ENCODE peak calls at places on chromosomes 6 and 20, in ten cellular contexts. O is IMR-90, J is ovary, G is Peyer's patch, W is adrenal gland, Y is A549, M is stomach, L is transverse colon, E is body of pancreas, V is tibial nerve. B is an unnamed sample.

GRCh38 chr20:6566821-6567220 is 200.7 kb upstream of the BMP2 start:
- DNase-seq in O (peak), J (no peak), G (no peak), W (no peak), Y (no peak), M (no peak), L (no peak), E (no peak), V (no peak), B (no peak)

GRCh38 chr6:154447929-154448328 is 62.6 kb downstream of the CNKSR3 start:
- DNase-seq in O (peak), J (no peak), G (no peak), W (no peak), Y (no peak), M (no peak), L (no peak), E (no peak), V (no peak), B (no peak)

GRCh38 chr20:44024820-44025580 is 110.3 kb downstream of the TOX2 start:
- DNase-seq in O (no peak), J (no peak), G (no peak), W (peak), Y (no peak), M (no peak), L (no peak), E (no peak), V (no peak), B (no peak)

GRCh38 chr6:156808287-156808686 is 31.1 kb downstream of the ARID1B start:
- DNase-seq in O (peak), J (no peak), G (no peak), W (no peak), Y (no peak), M (no peak), L (no peak), E (peak), V (no peak), B (no peak)

GRCh38 chr6:28643017-28643740 is 117.5 kb downstream of the GPX5 start:
- DNase-seq in O (peak), J (no peak), G (no peak), W (no peak), Y (peak), M (no peak), L (no peak), E (no peak), V (no peak), B (no peak)

GRCh38 chr6:143238306-143238705 is 177.6 kb downstream of the AIG1 start:
- DNase-seq in O (no peak), J (no peak), G (no peak), W (no peak), Y (no peak), M (no peak), L (no peak), E (no peak), V (no peak), B (no peak)

GRCh38 chr6:150670311-150670710 is 70.6 kb downstream of the PLEKHG1 start:
- DNase-seq in O (no peak), J (no peak), G (no peak), W (no peak), Y (no peak), M (no peak), L (no peak), E (no peak), V (no peak), B (no peak)

GRCh38 chr6:134060491-134061106 is 8.2 kb upstream of the SLC2A12 start:
- DNase-seq in O (peak), J (no peak), G (no peak), W (no peak), Y (peak), M (no peak), L (no peak), E (no peak), V (no peak), B (no peak)

GRCh38 chr20:55641497-55641896 is 363.8 kb downstream of the CBLN4 start:
- DNase-seq in O (no peak), J (no peak), G (no peak), W (no peak), Y (no peak), M (no peak), L (no peak), E (no peak), V (no peak), B (no peak)

GRCh38 chr6:35016417-35017221 is 124.5 kb downstream of the TCP11 start:
- DNase-seq in O (peak), J (peak), G (no peak), W (peak), Y (no peak), M (peak), L (no peak), E (peak), V (peak), B (no peak)

GRCh38 chr6:38501931-38502330 is 137.8 kb downstream of the BTBD9 start:
- DNase-seq in O (no peak), J (no peak), G (no peak), W (no peak), Y (no peak), M (no peak), L (no peak), E (no peak), V (no peak), B (no peak)

GRCh38 chr6:90135672-90136071 is 161.0 kb downstream of the BACH2 start:
- DNase-seq in O (peak), J (no peak), G (no peak), W (no peak), Y (peak), M (no peak), L (no peak), E (no peak), V (no peak), B (no peak)

GRCh38 chr6:105748737-105749161 is 337.4 kb upstream of the PRDM1 start:
- DNase-seq in O (peak), J (no peak), G (no peak), W (no peak), Y (peak), M (no peak), L (no peak), E (no peak), V (no peak), B (no peak)

GRCh38 chr20:48262955-48263354 is 477.7 kb upstream of the SULF2 start:
- DNase-seq in O (no peak), J (no peak), G (no peak), W (no peak), Y (no peak), M (no peak), L (no peak), E (no peak), V (no peak), B (no peak)

GRCh38 chr6:167119680-167120556 is 3.0 kb upstream of the CCR6 start:
- DNase-seq in O (no peak), J (no peak), G (peak), W (no peak), Y (no peak), M (peak), L (peak), E (no peak), V (no peak), B (no peak)

GRCh38 chr20:1338096-1338495 is 9.2 kb upstream of the SDCBP2 start:
- DNase-seq in O (no peak), J (no peak), G (no peak), W (peak), Y (no peak), M (no peak), L (no peak), E (no peak), V (no peak), B (no peak)

GRCh38 chr6:82570083-82570482 is 206.5 kb downstream of the TPBG start:
- DNase-seq in O (no peak), J (no peak), G (no peak), W (no peak), Y (no peak), M (no peak), L (no peak), E (no peak), V (no peak), B (no peak)

GRCh38 chr6:3230275-3231212 is 3.1 kb upstream of the TUBB2B start:
- DNase-seq in O (peak), J (no peak), G (no peak), W (no peak), Y (no peak), M (no peak), L (no peak), E (no peak), V (peak), B (no peak)

GRCh38 chr6:126176266-126176665 is 163.6 kb upstream of the CENPW start:
- DNase-seq in O (peak), J (no peak), G (no peak), W (no peak), Y (peak), M (no peak), L (no peak), E (no peak), V (no peak), B (no peak)

GRCh38 chr6:167056370-167056769 is 57.2 kb downstream of the CEP43 start:
- DNase-seq in O (no peak), J (no peak), G (no peak), W (no peak), Y (no peak), M (no peak), L (no peak), E (no peak), V (no peak), B (no peak)

GRCh38 chr20:16171180-16171579 is 402.1 kb downstream of the KIF16B start:
- DNase-seq in O (no peak), J (no peak), G (no peak), W (no peak), Y (no peak), M (no peak), L (no peak), E (no peak), V (no peak), B (no peak)

GRCh38 chr6:33018904-33019303 is 9.5 kb upstream of the HLA-DOA start:
- DNase-seq in O (peak), J (peak), G (peak), W (peak), Y (no peak), M (peak), L (peak), E (peak), V (peak), B (peak)
- TF ChIP-seq POLR2A in O (no peak), J (no peak), G (no peak), W (peak), Y (no peak), M (no peak), L (no peak), E (no peak), V (peak), B (no peak)

DNA sequence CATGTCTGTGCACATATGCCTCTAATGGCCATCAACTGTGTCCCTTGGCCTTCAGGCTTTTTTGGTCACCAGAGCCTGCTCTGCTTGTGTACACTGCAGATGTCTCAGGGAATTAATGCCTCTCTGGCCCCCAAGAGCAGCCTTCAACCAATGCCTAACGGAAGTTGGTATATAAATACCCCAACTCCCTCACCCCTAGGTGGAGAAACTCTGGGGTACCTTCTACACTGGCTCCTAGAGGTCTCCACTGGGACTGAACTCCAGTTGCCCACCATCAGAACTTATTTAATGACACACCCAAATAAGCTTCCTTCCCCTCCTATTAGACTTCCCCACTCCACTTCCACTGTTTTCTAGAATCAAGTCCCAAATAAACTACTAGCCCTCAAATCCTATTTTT is 43.1 kb downstream of the PRND start:
- DNase-seq in O (no peak), J (no peak), G (no peak), W (no peak), Y (no peak), M (no peak), L (no peak), E (no peak), V (no peak), B (no peak)
- TF ChIP-seq CTCF in O (no peak), J (no peak), G (no peak), W (no peak), Y (no peak), M (no peak), L (no peak), E (no peak), V (no peak), B (no peak)

GRCh38 chr6:25038300-25038699 is 102.5 kb upstream of the RIPOR2 start:
- DNase-seq in O (no peak), J (no peak), G (no peak), W (no peak), Y (no peak), M (no peak), L (no peak), E (no peak), V (no peak), B (no peak)

GRCh38 chr6:25038992-25039391 is 103.2 kb upstream of the RIPOR2 start:
- DNase-seq in O (no peak), J (no peak), G (no peak), W (no peak), Y (no peak), M (no peak), L (no peak), E (no peak), V (no peak), B (no peak)

GRCh38 chr6:25042984-25043725 is 107.4 kb upstream of the RIPOR2 start:
- DNase-seq in O (no peak), J (no peak), G (no peak), W (no peak), Y (no peak), M (no peak), L (no peak), E (no peak), V (no peak), B (no peak)

GRCh38 chr6:25042599-25042936 is 106.8 kb upstream of the RIPOR2 start:
- DNase-seq in O (no peak), J (no peak), G (peak), W (no peak), Y (no peak), M (no peak), L (no peak), E (no peak), V (no peak), B (no peak)

DNA sequence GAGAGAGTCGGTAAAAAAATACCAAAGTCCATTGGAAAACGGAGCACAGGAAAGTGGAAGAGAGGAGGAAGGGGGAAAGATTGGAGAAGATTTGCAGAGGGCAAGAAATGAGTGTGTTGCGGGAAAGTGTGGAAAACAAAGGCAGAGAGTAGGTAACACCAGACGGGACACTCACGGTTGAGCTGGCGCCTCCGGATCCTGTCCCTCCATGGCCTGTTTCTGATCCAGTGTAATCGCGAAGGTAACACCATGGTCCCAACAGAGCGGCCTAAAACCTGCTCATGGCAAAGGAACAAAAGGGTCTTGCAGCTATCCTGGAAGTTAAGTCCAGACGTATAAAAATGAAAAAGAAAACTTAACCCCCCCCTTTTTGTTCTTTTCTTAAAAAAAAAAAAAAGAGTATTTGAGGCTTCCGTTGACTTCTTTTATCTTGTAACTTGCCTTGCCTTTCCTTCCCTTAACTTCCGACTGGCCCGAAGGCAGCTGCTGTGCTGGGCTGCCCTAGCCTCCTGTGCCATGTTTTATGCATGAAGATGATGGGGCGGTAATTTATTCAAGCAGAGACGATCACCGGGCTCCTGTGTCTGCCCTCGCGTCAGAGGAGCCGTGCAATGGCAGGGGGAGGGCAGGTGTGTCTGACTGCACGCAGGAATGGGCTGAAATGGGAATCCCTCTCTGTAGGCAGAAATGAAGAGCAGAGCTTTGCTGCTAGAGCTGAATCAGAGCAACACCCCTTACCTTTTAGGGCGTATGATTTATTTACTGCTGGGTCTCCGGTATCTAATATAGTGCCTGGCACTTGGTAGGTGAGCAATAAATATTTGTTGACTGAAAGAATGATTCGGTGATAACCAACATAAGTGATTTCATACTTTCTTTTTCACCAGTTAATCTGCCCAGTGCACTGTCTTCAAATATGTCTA is 106.2 kb upstream of the RIPOR2 start:
- DNase-seq in O (no peak), J (no peak), G (peak), W (no peak), Y (no peak), M (no peak), L (peak), E (no peak), V (no peak), B (no peak)
- TF ChIP-seq POLR2A in O (no peak), J (no peak), G (no peak), W (no peak), Y (no peak), M (no peak), L (no peak), E (no peak), V (no peak), B (no peak)

DNA sequence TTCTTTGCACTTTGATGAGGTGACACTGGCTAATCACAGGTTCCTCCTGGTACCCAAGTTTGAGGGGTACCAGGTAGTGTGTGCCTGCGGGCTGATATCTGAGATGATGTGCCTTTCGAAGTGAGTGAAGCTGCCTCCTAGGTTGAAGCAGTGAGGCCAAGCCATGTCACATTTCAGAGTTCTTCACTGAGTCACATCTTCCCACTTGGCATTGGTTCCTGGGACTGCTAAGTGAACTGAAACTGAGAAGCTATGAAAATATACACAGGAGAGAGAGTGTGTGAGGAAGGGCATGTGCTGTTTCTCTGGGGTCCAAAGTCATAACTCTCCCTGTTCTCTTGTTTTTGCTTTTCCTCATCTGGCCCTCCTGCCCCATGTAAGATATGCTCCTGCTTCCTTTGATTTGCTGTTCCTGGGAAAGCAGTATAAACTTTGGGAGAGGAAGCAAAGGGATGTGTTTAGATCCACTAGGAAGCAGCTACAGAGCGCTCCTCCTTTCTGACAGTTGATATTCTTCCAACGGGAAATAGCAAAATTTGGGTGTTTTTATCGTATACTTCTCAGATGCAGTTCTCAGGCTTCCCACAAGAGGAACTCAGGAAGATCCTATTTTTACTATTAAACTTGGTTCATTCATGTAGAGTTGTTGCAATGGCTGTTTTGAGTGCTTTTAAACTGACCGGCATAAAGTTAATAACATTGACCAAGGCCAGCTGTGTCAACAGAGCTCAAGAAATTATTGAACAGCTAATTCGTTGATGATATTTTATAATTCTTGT is 153.7 kb downstream of the MOXD1 start:
- DNase-seq in O (peak), J (no peak), G (no peak), W (no peak), Y (no peak), M (no peak), L (no peak), E (no peak), V (no peak), B (no peak)
- TF ChIP-seq CTCF in O (no peak), J (no peak), G (no peak), W (no peak), Y (no peak), M (no peak), L (no peak), E (no peak), V (no peak), B (no peak)

GRCh38 chr6:152300517-152300916 is 336.6 kb downstream of the SYNE1 start:
- DNase-seq in O (no peak), J (no peak), G (no peak), W (no peak), Y (no peak), M (no peak), L (no peak), E (no peak), V (no peak), B (no peak)

GRCh38 chr6:152299336-152299735 is 337.8 kb downstream of the SYNE1 start:
- DNase-seq in O (no peak), J (no peak), G (no peak), W (no peak), Y (no peak), M (no peak), L (no peak), E (no peak), V (no peak), B (no peak)

GRCh38 chr6:152305672-152306071 is 331.5 kb downstream of the SYNE1 start:
- DNase-seq in O (peak), J (no peak), G (no peak), W (no peak), Y (no peak), M (no peak), L (no peak), E (no peak), V (no peak), B (no peak)

GRCh38 chr6:152301021-152301805 is 335.9 kb downstream of the SYNE1 start:
- DNase-seq in O (peak), J (no peak), G (no peak), W (no peak), Y (no peak), M (no peak), L (no peak), E (no peak), V (no peak), B (no peak)

DNA sequence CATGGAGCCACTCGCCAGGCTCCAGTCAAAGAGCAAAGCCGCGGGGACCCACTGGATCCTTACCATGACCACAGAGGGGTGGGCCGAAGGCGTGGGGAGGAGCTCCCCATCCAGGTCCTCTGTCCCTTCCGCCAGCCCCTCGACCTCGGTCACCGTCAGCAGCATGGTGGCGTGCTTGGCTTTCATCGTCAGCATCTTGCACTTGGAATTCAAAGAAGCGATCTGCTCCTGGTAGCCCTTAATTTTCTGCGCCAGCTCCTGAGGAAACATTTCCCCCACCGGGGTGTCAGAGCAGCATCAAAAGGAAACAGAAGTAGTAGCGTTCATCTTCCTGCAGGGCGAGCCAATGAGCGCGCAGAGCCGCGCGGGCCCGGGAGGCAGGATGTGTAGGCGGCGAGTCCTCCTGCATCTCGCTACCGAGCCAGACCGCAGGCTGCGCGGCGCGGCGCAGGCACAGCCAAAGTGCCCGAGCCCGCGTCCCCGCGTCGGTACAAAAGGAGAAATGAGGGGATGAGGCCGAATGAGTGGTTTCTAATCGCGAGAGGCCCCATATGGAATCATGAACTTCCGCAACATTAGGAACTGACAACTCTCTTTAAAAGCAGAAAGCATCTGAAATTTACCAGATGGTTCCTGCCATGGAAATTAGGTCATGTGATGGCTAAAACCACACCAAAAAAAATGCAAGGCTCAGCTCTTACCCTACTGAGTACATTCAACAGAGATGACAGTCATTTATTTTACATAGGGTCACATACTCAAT is 335.2 kb downstream of the SYNE1 start:
- DNase-seq in O (peak), J (peak), G (peak), W (peak), Y (peak), M (peak), L (peak), E (peak), V (peak), B (peak)
- TF ChIP-seq POLR2A in O (peak), J (peak), G (no peak), W (peak), Y (peak), M (no peak), L (peak), E (peak), V (peak), B (no peak)